ENCODE peak calls at places on chromosomes 7 and 10, in four cellular contexts. W, Q, P and U are unnamed samples.

GRCh38 chr7:23909426-23909825 is 199.4 kb downstream of the STK31 start:
- DNase-seq in Q (no peak), P (no peak), W (no peak), U (no peak)

GRCh38 chr7:65798111-65799075 is 74.5 kb upstream of the VKORC1L1 start:
- DNase-seq in Q (no peak), W (peak; percentile 67), P (no peak), U (no peak)

GRCh38 chr7:108149119-108149518 is 19.0 kb upstream of the LAMB4 start:
- DNase-seq in Q (no peak), W (no peak), P (no peak), U (no peak)

GRCh38 chr10:48462482-48463020 is 142.3 kb downstream of the ARHGAP22 start:
- DNase-seq in P (no peak), W (no peak), Q (no peak), U (no peak)

GRCh38 chr7:2062648-2063047 is 170.1 kb downstream of the MAD1L1 start:
- DNase-seq in P (no peak), W (no peak), Q (no peak), U (no peak)

GRCh38 chr10:75466016-75466415 is 34.6 kb downstream of the LRMDA start:
- DNase-seq in P (no peak), W (no peak), Q (no peak), U (no peak)

GRCh38 chr7:74305987-74306736 is 17.0 kb downstream of the CLIP2 start:
- DNase-seq in W (no peak), P (no peak), Q (no peak), U (peak; percentile 48)

GRCh38 chr10:63542835-63543575 is 21.8 kb downstream of the REEP3 start:
- DNase-seq in P (no peak), Q (no peak), W (no peak), U (no peak)

GRCh38 chr10:96850825-96851224 is 18.7 kb downstream of the LCOR start:
- DNase-seq in W (no peak), Q (no peak), P (no peak), U (no peak)

GRCh38 chr7:30920021-30920583 is 8.4 kb downstream of the AQP1 start:
- DNase-seq in W (no peak), P (no peak), Q (no peak), U (peak; percentile 17)

GRCh38 chr7:142785841-142786250 is 15.1 kb downstream of the PRSS2 start:
- DNase-seq in P (no peak), Q (no peak), W (no peak), U (no peak)

GRCh38 chr10:69573056-69573806 is at the start of gene NEUROG3:
- DNase-seq in W (peak; percentile 19), P (no peak), Q (no peak), U (peak; percentile 71)

GRCh38 chr10:103822052-103822716 is 33.2 kb downstream of the SH3PXD2A start:
- DNase-seq in Q (no peak), W (no peak), P (no peak), U (no peak)

GRCh38 chr7:158824028-158824427 is 5.3 kb downstream of the ESYT2 start:
- DNase-seq in Q (no peak), P (no peak), W (peak; percentile 61), U (no peak)

GRCh38 chr7:155880721-155881120 is 68.5 kb upstream of the SHH start:
- DNase-seq in W (no peak), Q (no peak), P (no peak), U (no peak)

GRCh38 chr7:116329845-116330503 is 119.6 kb downstream of the TES start:
- DNase-seq in Q (no peak), W (no peak), P (no peak), U (no peak)

GRCh38 chr7:71350680-71351079 is 218.7 kb downstream of the GALNT17 start:
- DNase-seq in Q (no peak), W (no peak), P (no peak), U (no peak)

GRCh38 chr10:27611209-27611608 is 107.1 kb downstream of the RAB18 start:
- DNase-seq in Q (no peak), P (peak; percentile 2), W (no peak), U (no peak)

GRCh38 chr7:142854505-142855400 is at the start of gene EPHB6:
- DNase-seq in Q (peak; percentile 33), W (no peak), P (no peak), U (peak; percentile 89)

GRCh38 chr7:139955098-139955820 is 107.5 kb downstream of the PARP12 start:
- DNase-seq in W (no peak), P (no peak), Q (no peak), U (no peak)

GRCh38 chr10:10891437-10891836 is 126.2 kb upstream of the CELF2 start:
- DNase-seq in W (no peak), P (no peak), Q (no peak), U (no peak)

GRCh38 chr10:27661511-27662286 is 83.9 kb downstream of the MKX start:
- DNase-seq in W (no peak), P (no peak), Q (no peak), U (no peak)

GRCh38 chr7:69436944-69437343 is 161.3 kb upstream of the AUTS2 start:
- DNase-seq in P (no peak), Q (no peak), W (no peak), U (no peak)

GRCh38 chr7:40845959-40846358 is 711.2 kb downstream of the SUGCT start:
- DNase-seq in P (no peak), W (no peak), Q (no peak), U (no peak)

GRCh38 chr10:110141185-110141584 is 66.2 kb upstream of the MXI1 start:
- DNase-seq in W (no peak), P (no peak), Q (no peak), U (no peak)

GRCh38 chr10:58994226-58995057 is 182.0 kb upstream of the PHYHIPL start:
- DNase-seq in W (no peak), Q (peak; percentile 47), P (peak; percentile 92), U (no peak)

GRCh38 chr7:49486974-49487919 is 286.2 kb upstream of the VWC2 start:
- DNase-seq in Q (no peak), W (no peak), P (no peak), U (no peak)

GRCh38 chr10:34113504-34114225 is 701.4 kb downstream of the PARD3 start:
- DNase-seq in W (no peak), P (no peak), Q (no peak), U (no peak)

GRCh38 chr10:13349776-13350274 is 1.7 kb upstream of the SEPHS1 start:
- DNase-seq in W (no peak), P (no peak), Q (no peak), U (peak; percentile 39)

GRCh38 chr10:93456480-93456879 is 25.7 kb downstream of the MYOF start:
- DNase-seq in P (no peak), W (no peak), Q (no peak), U (no peak)

GRCh38 chr7:28988818-28989595 is 30.9 kb upstream of the TRIL start:
- DNase-seq in Q (no peak), P (no peak), W (no peak), U (no peak)

GRCh38 chr10:84783386-84783785 is 455.0 kb downstream of the CCSER2 start:
- DNase-seq in Q (peak; percentile 23), W (no peak), P (peak; percentile 17), U (peak; percentile 64)
- TF ChIP-seq PBX3 in Q (no peak), W (no peak), P (no peak), U (no peak)

GRCh38 chr10:17113889-17114288 is 15.7 kb downstream of the CUBN start:
- DNase-seq in Q (no peak), P (no peak), W (no peak), U (no peak)

GRCh38 chr10:17106991-17107390 is 22.6 kb downstream of the CUBN start:
- DNase-seq in W (no peak), P (no peak), Q (no peak), U (no peak)

GRCh38 chr10:17112566-17112965 is 17.0 kb downstream of the CUBN start:
- DNase-seq in Q (no peak), W (no peak), P (no peak), U (no peak)

GRCh38 chr10:17113346-17113745 is 16.3 kb downstream of the CUBN start:
- DNase-seq in W (no peak), P (no peak), Q (no peak), U (no peak)

GRCh38 chr10:17109475-17110207 is 20.0 kb downstream of the CUBN start:
- DNase-seq in Q (peak; percentile 25), W (no peak), P (no peak), U (no peak)
- TF ChIP-seq PBX3 in Q (no peak), W (no peak), P (no peak), U (peak; percentile 67)

DNA sequence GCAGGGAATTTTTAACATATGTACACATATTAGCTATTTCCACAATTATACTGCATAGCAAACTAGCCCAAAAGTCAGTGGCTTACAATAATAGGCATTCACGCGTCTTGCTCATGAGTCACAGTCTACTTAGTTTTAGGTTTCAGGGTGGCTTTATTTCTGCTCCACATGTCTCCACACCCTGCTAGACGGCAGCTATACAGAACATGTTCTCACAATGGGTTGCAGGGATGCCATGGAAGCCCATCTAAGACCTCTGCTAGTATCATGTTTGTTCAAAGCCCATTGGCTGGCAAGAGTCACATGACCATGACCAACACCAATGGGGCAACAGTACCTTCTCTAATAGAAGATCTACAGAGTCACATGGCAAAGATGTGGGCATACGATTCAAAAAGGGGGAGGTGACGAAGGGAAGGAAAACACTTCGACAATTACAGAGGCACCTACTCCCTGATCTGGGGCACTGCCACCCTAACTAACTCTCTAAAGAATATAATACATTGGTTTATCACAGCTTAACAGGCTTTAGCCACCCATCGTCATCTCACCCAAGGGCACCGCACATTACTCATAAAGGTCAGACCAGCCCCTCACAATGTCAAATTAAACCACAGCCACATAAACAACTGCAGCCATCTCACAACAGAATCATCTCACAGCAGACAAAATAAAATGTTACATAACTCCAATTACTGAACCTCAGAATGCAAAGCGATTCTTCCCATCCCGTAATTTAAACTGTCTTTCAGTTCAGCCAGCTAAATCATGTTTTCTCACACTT is 96.5 kb upstream of the NEBL start:
- DNase-seq in W (no peak), Q (no peak), P (no peak), U (no peak)
- TF ChIP-seq PBX3 in W (no peak), Q (no peak), P (no peak), U (no peak)

GRCh38 chr7:4150731-4151130 is 531.4 kb upstream of the FOXK1 start:
- DNase-seq in Q (no peak), W (no peak), P (no peak), U (no peak)
- TF ChIP-seq PBX3 in Q (no peak), W (no peak), P (no peak), U (no peak)